ENCODE peak calls at places on chromosome 5, in five cellular contexts. Q is naive thymus-derived CD4-positive, alpha-beta T cell; Y is ovary; X is breast epithelium; W is PC-9. J is an unnamed sample. For H3K4me1, the result is how much of the 10 kb centered on the place peaks cover.

GRCh38 chr5:151903243-151903653 is 21.4 kb downstream of the GLRA1 start:
- DNase-seq in X (no peak), Y (no peak), Q (no peak), W (no peak), J (no peak)

GRCh38 chr5:67181648-67182218 is 14.9 kb downstream of the CD180 start:
- DNase-seq in W (no peak), X (no peak), Y (no peak), Q (no peak), J (no peak)

GRCh38 chr5:177453852-177454396 is 7.3 kb downstream of the PRR7 start:
- DNase-seq in X (no peak), W (no peak), Y (peak), Q (no peak), J (no peak)

GRCh38 chr5:1726956-1727355 is 72.7 kb downstream of the MRPL36 start:
- DNase-seq in Y (no peak), W (peak), Q (no peak), X (no peak), J (no peak)

GRCh38 chr5:173451651-173452050 is 123.4 kb upstream of the STC2 start:
- DNase-seq in Y (no peak), Q (no peak), W (no peak), X (no peak), J (no peak)

GRCh38 chr5:144582046-144582445 is 411.4 kb downstream of the KCTD16 start:
- DNase-seq in Y (no peak), Q (no peak), W (no peak), X (no peak), J (no peak)

GRCh38 chr5:148729182-148729581 is 74.9 kb upstream of the HTR4 start:
- DNase-seq in Q (no peak), W (no peak), X (no peak), Y (no peak), J (no peak)

GRCh38 chr5:37717613-37718431 is 122.0 kb downstream of the GDNF start:
- DNase-seq in X (peak), Y (peak), W (peak), Q (no peak), J (no peak)

GRCh38 chr5:156778752-156779151 is 71.3 kb upstream of the PPP1R2B start:
- DNase-seq in Y (no peak), Q (no peak), W (no peak), X (no peak), J (no peak)

GRCh38 chr5:52799358-52799982 is 11.8 kb downstream of the ITGA1 start:
- DNase-seq in W (peak), Q (no peak), Y (peak), X (no peak), J (peak)

GRCh38 chr5:161602739-161603138 is 56.2 kb upstream of the GABRB2 start:
- DNase-seq in Y (no peak), X (no peak), Q (no peak), W (no peak), J (no peak)

GRCh38 chr5:14665110-14665822 is 748 bp downstream of the OTULIN start:
- DNase-seq in Q (peak), X (no peak), W (peak), Y (peak), J (no peak)

GRCh38 chr5:91528831-91529230 is 145.7 kb upstream of the ARRDC3 start:
- DNase-seq in Y (no peak), X (no peak), W (no peak), Q (no peak), J (no peak)

GRCh38 chr5:39283231-39283818 is 64.0 kb upstream of the FYB1 start:
- DNase-seq in Y (no peak), Q (peak), W (peak), X (no peak), J (no peak)

GRCh38 chr5:150255659-150256415 is 33.7 kb downstream of the CAMK2A start:
- DNase-seq in W (no peak), Q (no peak), Y (no peak), X (no peak), J (no peak)

GRCh38 chr5:121984250-121984649 is 22.5 kb downstream of the SRFBP1 start:
- DNase-seq in Y (no peak), Q (no peak), W (no peak), X (no peak), J (no peak)

GRCh38 chr5:121982500-121983261 is 20.9 kb downstream of the SRFBP1 start:
- DNase-seq in Y (no peak), Q (no peak), W (no peak), X (no peak), J (no peak)

GRCh38 chr5:121988443-121988842 is 26.7 kb downstream of the SRFBP1 start:
- DNase-seq in Y (no peak), X (no peak), W (no peak), Q (no peak), J (no peak)

GRCh38 chr5:121987685-121988073 is 25.9 kb downstream of the SRFBP1 start:
- DNase-seq in X (no peak), Y (no peak), Q (no peak), W (no peak), J (no peak)

GRCh38 chr5:121987052-121987684 is 25.4 kb downstream of the SRFBP1 start:
- DNase-seq in W (no peak), X (no peak), Y (no peak), Q (no peak), J (no peak)
- H3K4me3 ChIP-seq in W (no peak), X (no peak), Y (no peak), Q (no peak), J (no peak)

GRCh38 chr5:126450388-126450787 is 27.2 kb downstream of the GRAMD2B start:
- DNase-seq in Q (peak), Y (no peak), W (no peak), X (no peak), J (no peak)
- H3K4me1 ChIP-seq in Q (half or more), Y (under half), W (under half), X (under half), J (under half)

DNA sequence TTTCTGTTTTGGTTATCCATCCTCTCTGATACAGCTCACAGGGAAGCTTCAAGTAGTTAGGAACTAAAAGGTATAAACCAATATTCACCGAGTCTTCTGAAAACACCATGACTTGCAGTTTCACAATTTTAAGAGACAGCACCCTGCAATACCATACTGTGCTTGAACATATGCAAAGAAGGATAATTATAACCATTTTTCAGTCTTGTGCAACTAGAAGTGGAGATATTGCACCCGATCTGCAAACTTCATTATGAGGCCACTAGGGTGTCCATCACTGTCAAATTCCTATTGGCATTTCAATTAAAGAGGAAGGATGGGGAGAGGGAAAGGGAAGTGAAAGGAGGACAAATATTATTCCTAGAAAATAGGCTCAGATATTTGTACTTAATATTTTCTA is 32.4 kb upstream of the CEP120 start:
- DNase-seq in X (no peak), Y (no peak), Q (no peak), W (no peak), J (no peak)
- H3K4me3 ChIP-seq in X (no peak), Y (no peak), Q (no peak), W (no peak), J (no peak)

GRCh38 chr5:31900296-31900865 is 261.4 kb downstream of the PDZD2 start:
- DNase-seq in X (no peak), Y (no peak), W (no peak), Q (no peak), J (no peak)
- H3K4me1 ChIP-seq in X (under half), Y (under half), W (under half), Q (under half), J (under half)

GRCh38 chr5:99879791-99880511 is 655.2 kb upstream of the FAM174A start:
- DNase-seq in Y (no peak), W (no peak), X (no peak), Q (no peak), J (no peak)

GRCh38 chr5:99878830-99879229 is 656.3 kb upstream of the FAM174A start:
- DNase-seq in X (no peak), Y (no peak), Q (no peak), W (no peak), J (no peak)
- H3K4me3 ChIP-seq in X (no peak), Y (no peak), Q (no peak), W (no peak), J (no peak)

GRCh38 chr5:107805166-107805565 is 134.4 kb upstream of the EFNA5 start:
- DNase-seq in W (no peak), Y (no peak), X (no peak), Q (no peak), J (no peak)

GRCh38 chr5:107803728-107804127 is 133.0 kb upstream of the EFNA5 start:
- DNase-seq in X (no peak), Y (no peak), W (no peak), Q (no peak), J (no peak)

GRCh38 chr5:107806271-107806670 is 135.5 kb upstream of the EFNA5 start:
- DNase-seq in Y (no peak), X (no peak), W (no peak), Q (no peak), J (no peak)

GRCh38 chr5:107806705-107807104 is 136.0 kb upstream of the EFNA5 start:
- DNase-seq in Y (no peak), X (no peak), Q (no peak), W (no peak), J (no peak)

DNA sequence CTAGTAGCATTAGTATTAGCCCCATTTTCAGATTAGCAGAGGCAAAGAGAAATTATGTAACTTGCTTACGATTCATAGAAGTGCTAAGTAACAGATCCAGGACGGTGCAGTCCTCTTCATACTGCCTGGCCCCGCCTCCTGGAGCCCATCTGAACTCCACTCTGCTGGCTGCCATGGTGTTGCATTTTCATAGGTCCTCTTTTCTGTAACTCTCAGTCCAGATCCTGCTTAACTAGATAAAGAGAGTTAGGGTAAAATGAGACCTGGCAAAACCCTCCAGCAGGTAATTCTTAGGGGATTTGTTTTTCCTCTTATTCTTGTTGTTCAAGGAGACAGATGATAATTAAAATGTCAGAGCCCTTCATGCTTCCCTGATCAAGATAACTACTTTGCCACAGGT is 135.1 kb upstream of the EFNA5 start:
- DNase-seq in Q (no peak), Y (no peak), X (no peak), W (no peak), J (no peak)
- H3K4me1 ChIP-seq in Q (under half), Y (under half), X (under half), W (under half), J (under half)

GRCh38 chr5:141508440-141508807 is 19.5 kb downstream of the PCDHGC5 start:
- DNase-seq in Y (no peak), X (no peak), Q (no peak), W (no peak), J (no peak)
- H3K4me3 ChIP-seq in Y (peak), X (peak), Q (no peak), W (peak), J (peak)

GRCh38 chr5:32159328-32160072 is 14.6 kb downstream of the GOLPH3 start:
- DNase-seq in Y (no peak), X (no peak), W (no peak), Q (no peak), J (no peak)

GRCh38 chr5:32157078-32157477 is 17.0 kb downstream of the GOLPH3 start:
- DNase-seq in Q (no peak), X (no peak), W (no peak), Y (no peak), J (no peak)

GRCh38 chr5:32156635-32157034 is 17.5 kb downstream of the GOLPH3 start:
- DNase-seq in Q (no peak), X (no peak), Y (no peak), W (no peak), J (no peak)

GRCh38 chr5:32160228-32160627 is 13.9 kb downstream of the GOLPH3 start:
- DNase-seq in X (no peak), Y (no peak), W (no peak), Q (no peak), J (no peak)

GRCh38 chr5:32158679-32158975 is 15.5 kb downstream of the GOLPH3 start:
- DNase-seq in X (no peak), Q (no peak), Y (no peak), W (no peak), J (no peak)
- H3K4me1 ChIP-seq in X (under half), Q (under half), Y (under half), W (under half), J (half or more)

J was measured in psoas muscle.